ENCODE peak calls at places on chromosomes 16 and 17, in four cellular contexts. One of them, this sample, is unnamed.

GRCh38 chr16:69482410-69482951 is 58.1 kb downstream of the CYB5B start:
- DNase-seq in HFF-Myc: no peak
- DNase-seq in GM23338: no peak
- DNase-seq in cardiac fibroblast: peak; percentile 97
- DNase-seq in this sample: peak; percentile 66

GRCh38 chr16:72537684-72538083 is 365.7 kb upstream of the PMFBP1 start:
- DNase-seq in HFF-Myc: peak; percentile 44
- DNase-seq in GM23338: no peak
- DNase-seq in cardiac fibroblast: peak; percentile 48
- DNase-seq in this sample: no peak

GRCh38 chr16:64478258-64478906 is 643.5 kb downstream of the CDH11 start:
- DNase-seq in HFF-Myc: peak; percentile 41
- DNase-seq in GM23338: no peak
- DNase-seq in cardiac fibroblast: peak; percentile 71
- DNase-seq in this sample: no peak

GRCh38 chr16:66610111-66610820 is 5.8 kb downstream of the CMTM3 start:
- DNase-seq in HFF-Myc: no peak
- DNase-seq in GM23338: no peak
- DNase-seq in cardiac fibroblast: no peak
- DNase-seq in this sample: no peak

GRCh38 chr16:66342294-66342900 is 24.1 kb upstream of the CDH5 start:
- DNase-seq in HFF-Myc: no peak
- DNase-seq in GM23338: peak; percentile 79
- DNase-seq in cardiac fibroblast: peak; percentile 36
- DNase-seq in this sample: no peak

GRCh38 chr17:27338536-27338985 is 44.6 kb downstream of the WSB1 start:
- DNase-seq in HFF-Myc: no peak
- DNase-seq in GM23338: no peak
- DNase-seq in cardiac fibroblast: no peak
- DNase-seq in this sample: no peak

GRCh38 chr16:49467540-49468372 is 94.2 kb downstream of the C16orf78 start:
- DNase-seq in HFF-Myc: no peak
- DNase-seq in GM23338: no peak
- DNase-seq in cardiac fibroblast: no peak
- DNase-seq in this sample: no peak

GRCh38 chr16:9042533-9042932 is 48.9 kb upstream of the HAPSTR1 start:
- DNase-seq in HFF-Myc: no peak
- DNase-seq in GM23338: peak; percentile 35
- DNase-seq in cardiac fibroblast: no peak
- DNase-seq in this sample: no peak

GRCh38 chr17:1878419-1879121 is 48.8 kb downstream of the RPA1 start:
- DNase-seq in HFF-Myc: no peak
- DNase-seq in GM23338: no peak
- DNase-seq in cardiac fibroblast: no peak
- DNase-seq in this sample: no peak

GRCh38 chr16:62225675-62226074 is 189.4 kb upstream of the CDH8 start:
- DNase-seq in HFF-Myc: peak; percentile 0
- DNase-seq in GM23338: peak; percentile 94
- DNase-seq in cardiac fibroblast: peak; percentile 3
- DNase-seq in this sample: no peak

GRCh38 chr16:20260215-20261009 is 66.9 kb downstream of the GP2 start:
- DNase-seq in HFF-Myc: no peak
- DNase-seq in GM23338: no peak
- DNase-seq in cardiac fibroblast: no peak
- DNase-seq in this sample: no peak

GRCh38 chr17:40417258-40417608 is 463 bp downstream of the TOP2A start:
- DNase-seq in HFF-Myc: no peak
- DNase-seq in GM23338: peak; percentile 60
- DNase-seq in cardiac fibroblast: no peak
- DNase-seq in this sample: no peak

GRCh38 chr16:70691223-70692129 is 5.6 kb upstream of the MTSS2 start:
- DNase-seq in HFF-Myc: peak; percentile 88
- DNase-seq in GM23338: no peak
- DNase-seq in cardiac fibroblast: peak; percentile 96
- DNase-seq in this sample: peak; percentile 99

GRCh38 chr16:15403392-15403995 is 7.9 kb downstream of the MPV17L start:
- DNase-seq in HFF-Myc: no peak
- DNase-seq in GM23338: peak; percentile 36
- DNase-seq in cardiac fibroblast: peak; percentile 23
- DNase-seq in this sample: no peak

GRCh38 chr16:50862818-50863672 is 121.2 kb downstream of the CYLD start:
- DNase-seq in HFF-Myc: no peak
- DNase-seq in GM23338: no peak
- DNase-seq in cardiac fibroblast: no peak
- DNase-seq in this sample: no peak

GRCh38 chr16:56617212-56618085 is 8.1 kb upstream of the MT1E start:
- DNase-seq in HFF-Myc: no peak
- DNase-seq in GM23338: peak; percentile 70
- DNase-seq in cardiac fibroblast: peak; percentile 78
- DNase-seq in this sample: no peak

GRCh38 chr16:56245197-56245596 is 53.9 kb downstream of the GNAO1 start:
- DNase-seq in HFF-Myc: no peak
- DNase-seq in GM23338: no peak
- DNase-seq in cardiac fibroblast: no peak
- DNase-seq in this sample: peak; percentile 20

GRCh38 chr17:50144845-50145531 is 5.5 kb downstream of the PPP1R9B start:
- DNase-seq in HFF-Myc: no peak
- DNase-seq in GM23338: no peak
- DNase-seq in cardiac fibroblast: no peak
- DNase-seq in this sample: no peak

GRCh38 chr16:88754912-88755744 is 29.9 kb downstream of the PIEZO1 start:
- DNase-seq in HFF-Myc: no peak
- DNase-seq in GM23338: peak; percentile 78
- DNase-seq in cardiac fibroblast: peak; percentile 44
- DNase-seq in this sample: no peak

GRCh38 chr16:31265329-31266245 is 5.8 kb downstream of the ITGAM start:
- DNase-seq in HFF-Myc: no peak
- DNase-seq in GM23338: peak; percentile 40
- DNase-seq in cardiac fibroblast: no peak
- DNase-seq in this sample: no peak

GRCh38 chr17:56592487-56593072 is 919 bp upstream of the NOG start:
- DNase-seq in HFF-Myc: no peak
- DNase-seq in GM23338: peak; percentile 73
- DNase-seq in cardiac fibroblast: peak; percentile 43
- DNase-seq in this sample: no peak

GRCh38 chr16:89322381-89323119 is 105.0 kb downstream of the ZNF778 start:
- DNase-seq in HFF-Myc: no peak
- DNase-seq in GM23338: peak; percentile 87
- DNase-seq in cardiac fibroblast: peak; percentile 89
- DNase-seq in this sample: peak; percentile 61

GRCh38 chr16:53094013-53094630 is 39.3 kb downstream of the CHD9 start:
- DNase-seq in HFF-Myc: no peak
- DNase-seq in GM23338: no peak
- DNase-seq in cardiac fibroblast: no peak
- DNase-seq in this sample: no peak

GRCh38 chr17:81429813-81430510 is 34.7 kb downstream of the BAHCC1 start:
- DNase-seq in HFF-Myc: no peak
- DNase-seq in GM23338: no peak
- DNase-seq in cardiac fibroblast: peak; percentile 72
- DNase-seq in this sample: no peak
- TF ChIP-seq CTCF in HFF-Myc: no peak
- TF ChIP-seq CTCF in GM23338: no peak
- TF ChIP-seq CTCF in cardiac fibroblast: no peak
- TF ChIP-seq CTCF in this sample: no peak

GRCh38 chr16:3095869-3096268 is 3.2 kb downstream of the ZSCAN10 start:
- DNase-seq in HFF-Myc: no peak
- DNase-seq in GM23338: peak; percentile 63
- DNase-seq in cardiac fibroblast: no peak
- DNase-seq in this sample: no peak
- TF ChIP-seq CTCF in HFF-Myc: no peak
- TF ChIP-seq CTCF in GM23338: peak; percentile 44
- TF ChIP-seq CTCF in cardiac fibroblast: peak; percentile 39
- TF ChIP-seq CTCF in this sample: peak; percentile 21

DNA sequence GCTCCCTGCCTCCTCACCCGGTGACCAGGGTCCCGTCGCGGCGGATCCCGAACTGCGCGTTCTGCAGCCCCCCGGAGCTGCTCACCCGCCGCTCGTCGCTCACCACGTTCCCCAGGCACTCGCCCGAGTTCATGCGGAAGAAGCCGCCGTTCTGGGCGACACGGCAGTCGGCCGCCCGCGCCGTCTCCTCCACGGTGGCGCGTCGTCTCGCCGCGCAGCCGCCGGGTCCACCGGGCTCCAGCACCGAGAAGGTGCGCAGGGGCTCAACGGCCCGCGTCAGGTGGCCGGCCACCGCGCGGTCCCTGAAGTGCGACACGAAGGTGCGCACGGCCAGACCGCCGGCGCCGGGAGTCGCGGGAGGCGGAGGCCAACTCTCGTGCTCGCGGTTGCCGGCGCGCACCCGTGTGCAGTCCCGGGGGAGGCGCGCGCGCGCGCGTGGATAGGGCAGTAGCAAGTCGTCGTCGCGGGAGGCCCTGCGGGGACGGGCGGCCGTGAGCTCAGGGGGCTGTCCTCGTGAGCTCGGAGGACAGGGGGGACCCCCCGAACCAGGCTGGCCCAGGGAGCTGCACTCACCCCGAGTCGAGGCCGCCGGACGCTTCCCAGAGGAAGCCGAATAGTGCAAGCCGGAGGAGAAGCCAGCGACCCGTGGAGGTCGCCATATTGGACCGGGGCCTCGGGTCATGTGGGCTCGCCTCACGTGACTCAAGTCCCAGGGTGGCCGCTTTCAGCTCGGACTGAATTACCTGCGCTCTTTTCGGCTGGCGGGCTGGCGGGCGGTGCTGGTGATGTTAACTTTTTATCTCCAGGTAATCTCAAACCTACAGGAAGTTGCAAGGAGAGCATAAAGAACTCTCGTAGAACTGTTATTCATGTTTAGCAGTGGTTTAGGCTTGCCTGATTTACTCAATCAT is at the start of gene NAGPA:
- DNase-seq in HFF-Myc: no peak
- DNase-seq in GM23338: peak; percentile 92
- DNase-seq in cardiac fibroblast: peak; percentile 90
- DNase-seq in this sample: peak; percentile 55
- TF ChIP-seq CTCF in HFF-Myc: no peak
- TF ChIP-seq CTCF in GM23338: no peak
- TF ChIP-seq CTCF in cardiac fibroblast: no peak
- TF ChIP-seq CTCF in this sample: no peak

GRCh38 chr16:48433849-48434530 is 48.8 kb upstream of the SIAH1 start:
- DNase-seq in HFF-Myc: no peak
- DNase-seq in GM23338: no peak
- DNase-seq in cardiac fibroblast: no peak
- DNase-seq in this sample: no peak

GRCh38 chr16:48433116-48433848 is 48.1 kb upstream of the SIAH1 start:
- DNase-seq in HFF-Myc: no peak
- DNase-seq in GM23338: no peak
- DNase-seq in cardiac fibroblast: no peak
- DNase-seq in this sample: no peak

GRCh38 chr16:48435906-48436305 is 50.7 kb upstream of the SIAH1 start:
- DNase-seq in HFF-Myc: no peak
- DNase-seq in GM23338: no peak
- DNase-seq in cardiac fibroblast: no peak
- DNase-seq in this sample: no peak

GRCh38 chr16:48434653-48435318 is 49.6 kb upstream of the SIAH1 start:
- DNase-seq in HFF-Myc: peak; percentile 9
- DNase-seq in GM23338: no peak
- DNase-seq in cardiac fibroblast: peak; percentile 69
- DNase-seq in this sample: no peak

GRCh38 chr16:48435319-48435682 is 50.1 kb upstream of the SIAH1 start:
- DNase-seq in HFF-Myc: no peak
- DNase-seq in GM23338: no peak
- DNase-seq in cardiac fibroblast: no peak
- DNase-seq in this sample: no peak
- TF ChIP-seq CTCF in HFF-Myc: no peak
- TF ChIP-seq CTCF in GM23338: no peak
- TF ChIP-seq CTCF in cardiac fibroblast: no peak
- TF ChIP-seq CTCF in this sample: no peak